ENCODE peak calls at places on chromosomes 7 and 10, in four cellular contexts. P, X, T and E are unnamed samples.

GRCh38 chr10:61662794-61663259 is at the start of gene CABCOCO1:
- DNase-seq in P (peak), X (no peak), T (peak), E (peak)

GRCh38 chr7:22718200-22718711 is 8.7 kb upstream of the IL6 start:
- DNase-seq in X (no peak), P (peak), T (peak), E (peak)

GRCh38 chr7:2158331-2159175 is 74.2 kb downstream of the MAD1L1 start:
- DNase-seq in T (no peak), X (no peak), P (no peak), E (no peak)

GRCh38 chr7:72336887-72337821 is 75.0 kb downstream of the CALN1 start:
- DNase-seq in P (no peak), X (no peak), T (no peak), E (no peak)

GRCh38 chr7:88480901-88481300 is 174.2 kb upstream of the STEAP4 start:
- DNase-seq in X (no peak), T (no peak), P (no peak), E (no peak)

GRCh38 chr10:119449760-119450461 is 92.6 kb downstream of the RGS10 start:
- DNase-seq in P (peak), X (no peak), T (peak), E (peak)

GRCh38 chr7:38169862-38170261 is 8.2 kb upstream of the STARD3NL start:
- DNase-seq in T (peak), P (peak), X (no peak), E (peak)

GRCh38 chr7:120833551-120833950 is 24.4 kb downstream of the TSPAN12 start:
- DNase-seq in P (no peak), T (no peak), X (no peak), E (no peak)

GRCh38 chr10:71852335-71852937 is 1.4 kb upstream of the PSAP start:
- DNase-seq in X (no peak), P (no peak), T (no peak), E (no peak)

GRCh38 chr10:103727546-103727963 is 127.8 kb downstream of the SH3PXD2A start:
- DNase-seq in X (no peak), T (no peak), P (no peak), E (no peak)